ENCODE peak calls at places on chromosomes 16 and 17, in eight cellular contexts. One of them, this sample, is unnamed.

GRCh38 chr16:17316005-17316404 is 154.8 kb downstream of the XYLT1 start:
- DNase-seq in RWPE1: no peak
- DNase-seq in AG09309: no peak
- DNase-seq in neural progenitor cell: no peak
- DNase-seq in AG04449: no peak
- DNase-seq in MM.1S: no peak
- DNase-seq in body of pancreas: no peak
- DNase-seq in SK-N-SH: no peak
- DNase-seq in this sample: no peak

GRCh38 chr16:7744546-7745294 is 412.1 kb downstream of the RBFOX1 start:
- DNase-seq in RWPE1: no peak
- DNase-seq in AG09309: no peak
- DNase-seq in neural progenitor cell: no peak
- DNase-seq in AG04449: no peak
- DNase-seq in MM.1S: no peak
- DNase-seq in body of pancreas: no peak
- DNase-seq in SK-N-SH: no peak
- DNase-seq in this sample: no peak

GRCh38 chr17:41836550-41837196 is 641 bp upstream of the NT5C3B start:
- DNase-seq in RWPE1: no peak
- DNase-seq in AG09309: no peak
- DNase-seq in neural progenitor cell: no peak
- DNase-seq in AG04449: no peak
- DNase-seq in MM.1S: no peak
- DNase-seq in body of pancreas: no peak
- DNase-seq in SK-N-SH: no peak
- DNase-seq in this sample: no peak

GRCh38 chr16:81601008-81601428 is 156.4 kb downstream of the CMIP start:
- DNase-seq in RWPE1: peak
- DNase-seq in AG09309: no peak
- DNase-seq in neural progenitor cell: no peak
- DNase-seq in AG04449: no peak
- DNase-seq in MM.1S: no peak
- DNase-seq in body of pancreas: no peak
- DNase-seq in SK-N-SH: peak
- DNase-seq in this sample: no peak

GRCh38 chr17:42049834-42050359 is 504 bp downstream of the C17orf113 start:
- DNase-seq in RWPE1: no peak
- DNase-seq in AG09309: no peak
- DNase-seq in neural progenitor cell: no peak
- DNase-seq in AG04449: no peak
- DNase-seq in MM.1S: no peak
- DNase-seq in body of pancreas: no peak
- DNase-seq in SK-N-SH: no peak
- DNase-seq in this sample: no peak

GRCh38 chr16:14958323-14958600 is 16.6 kb upstream of the PDXDC1 start:
- DNase-seq in RWPE1: no peak
- DNase-seq in AG09309: no peak
- DNase-seq in neural progenitor cell: no peak
- DNase-seq in AG04449: no peak
- DNase-seq in MM.1S: no peak
- DNase-seq in body of pancreas: no peak
- DNase-seq in SK-N-SH: no peak
- DNase-seq in this sample: no peak

GRCh38 chr16:78984324-78984723 is 616.2 kb downstream of the MAF start:
- DNase-seq in RWPE1: no peak
- DNase-seq in AG09309: no peak
- DNase-seq in neural progenitor cell: no peak
- DNase-seq in AG04449: no peak
- DNase-seq in MM.1S: no peak
- DNase-seq in body of pancreas: no peak
- DNase-seq in SK-N-SH: no peak
- DNase-seq in this sample: no peak

GRCh38 chr17:30124273-30124796 is 7.7 kb downstream of the NSRP1 start:
- DNase-seq in RWPE1: no peak
- DNase-seq in AG09309: no peak
- DNase-seq in neural progenitor cell: no peak
- DNase-seq in AG04449: no peak
- DNase-seq in MM.1S: no peak
- DNase-seq in body of pancreas: no peak
- DNase-seq in SK-N-SH: no peak
- DNase-seq in this sample: no peak

GRCh38 chr17:17269926-17270773 is 10.9 kb downstream of the COPS3 start:
- DNase-seq in RWPE1: no peak
- DNase-seq in AG09309: no peak
- DNase-seq in neural progenitor cell: peak
- DNase-seq in AG04449: no peak
- DNase-seq in MM.1S: peak
- DNase-seq in body of pancreas: peak
- DNase-seq in SK-N-SH: no peak
- DNase-seq in this sample: no peak

GRCh38 chr17:42677012-42677857 is 441 bp upstream of the PLEKHH3 start:
- DNase-seq in RWPE1: peak
- DNase-seq in AG09309: peak
- DNase-seq in neural progenitor cell: peak
- DNase-seq in AG04449: peak
- DNase-seq in MM.1S: peak
- DNase-seq in body of pancreas: peak
- DNase-seq in SK-N-SH: peak
- DNase-seq in this sample: peak

GRCh38 chr17:16516594-16517018 is 24.6 kb upstream of the LRRC75A start:
- DNase-seq in RWPE1: peak
- DNase-seq in AG09309: no peak
- DNase-seq in neural progenitor cell: peak
- DNase-seq in AG04449: no peak
- DNase-seq in MM.1S: no peak
- DNase-seq in body of pancreas: no peak
- DNase-seq in SK-N-SH: peak
- DNase-seq in this sample: peak

GRCh38 chr17:70230883-70231282 is 61.6 kb downstream of the KCNJ2 start:
- DNase-seq in RWPE1: no peak
- DNase-seq in AG09309: no peak
- DNase-seq in neural progenitor cell: no peak
- DNase-seq in AG04449: no peak
- DNase-seq in MM.1S: no peak
- DNase-seq in body of pancreas: no peak
- DNase-seq in SK-N-SH: no peak
- DNase-seq in this sample: no peak

GRCh38 chr17:2435852-2436251 is 35.0 kb upstream of the MNT start:
- DNase-seq in RWPE1: no peak
- DNase-seq in AG09309: no peak
- DNase-seq in neural progenitor cell: no peak
- DNase-seq in AG04449: no peak
- DNase-seq in MM.1S: no peak
- DNase-seq in body of pancreas: peak
- DNase-seq in SK-N-SH: no peak
- DNase-seq in this sample: no peak

GRCh38 chr17:48729335-48730239 is 1.0 kb upstream of the HOXB13 start:
- DNase-seq in RWPE1: no peak
- DNase-seq in AG09309: no peak
- DNase-seq in neural progenitor cell: no peak
- DNase-seq in AG04449: no peak
- DNase-seq in MM.1S: no peak
- DNase-seq in body of pancreas: no peak
- DNase-seq in SK-N-SH: no peak
- DNase-seq in this sample: no peak

GRCh38 chr16:22360963-22361659 is 13.3 kb downstream of the CDR2 start:
- DNase-seq in RWPE1: no peak
- DNase-seq in AG09309: no peak
- DNase-seq in neural progenitor cell: no peak
- DNase-seq in AG04449: no peak
- DNase-seq in MM.1S: peak
- DNase-seq in body of pancreas: no peak
- DNase-seq in SK-N-SH: no peak
- DNase-seq in this sample: no peak

GRCh38 chr17:59812139-59812538 is 80.6 kb downstream of the TUBD1 start:
- DNase-seq in RWPE1: no peak
- DNase-seq in AG09309: no peak
- DNase-seq in neural progenitor cell: no peak
- DNase-seq in AG04449: no peak
- DNase-seq in MM.1S: no peak
- DNase-seq in body of pancreas: no peak
- DNase-seq in SK-N-SH: no peak
- DNase-seq in this sample: no peak

GRCh38 chr17:73605444-73605843 is 38.8 kb downstream of the SDK2 start:
- DNase-seq in RWPE1: no peak
- DNase-seq in AG09309: no peak
- DNase-seq in neural progenitor cell: no peak
- DNase-seq in AG04449: no peak
- DNase-seq in MM.1S: no peak
- DNase-seq in body of pancreas: no peak
- DNase-seq in SK-N-SH: no peak
- DNase-seq in this sample: no peak

GRCh38 chr17:77735341-77736206 is 222.9 kb upstream of the TNRC6C start:
- DNase-seq in RWPE1: peak
- DNase-seq in AG09309: no peak
- DNase-seq in neural progenitor cell: peak
- DNase-seq in AG04449: no peak
- DNase-seq in MM.1S: no peak
- DNase-seq in body of pancreas: no peak
- DNase-seq in SK-N-SH: peak
- DNase-seq in this sample: no peak

GRCh38 chr17:34665150-34665802 is 85.9 kb downstream of the TMEM132E start:
- DNase-seq in RWPE1: no peak
- DNase-seq in AG09309: no peak
- DNase-seq in neural progenitor cell: no peak
- DNase-seq in AG04449: no peak
- DNase-seq in MM.1S: no peak
- DNase-seq in body of pancreas: no peak
- DNase-seq in SK-N-SH: peak
- DNase-seq in this sample: no peak

GRCh38 chr17:39952665-39953470 is 9.9 kb upstream of the GSDMA start:
- DNase-seq in RWPE1: peak
- DNase-seq in AG09309: peak
- DNase-seq in neural progenitor cell: peak
- DNase-seq in AG04449: peak
- DNase-seq in MM.1S: peak
- DNase-seq in body of pancreas: peak
- DNase-seq in SK-N-SH: peak
- DNase-seq in this sample: no peak
- TF ChIP-seq CTCF in RWPE1: no peak
- TF ChIP-seq CTCF in AG09309: no peak
- TF ChIP-seq CTCF in neural progenitor cell: no peak
- TF ChIP-seq CTCF in AG04449: no peak
- TF ChIP-seq CTCF in MM.1S: no peak
- TF ChIP-seq CTCF in body of pancreas: no peak
- TF ChIP-seq CTCF in SK-N-SH: no peak
- TF ChIP-seq CTCF in this sample: no peak

GRCh38 chr17:65917560-65917959 is 274.4 kb downstream of the CEP112 start:
- DNase-seq in RWPE1: no peak
- DNase-seq in AG09309: no peak
- DNase-seq in neural progenitor cell: no peak
- DNase-seq in AG04449: no peak
- DNase-seq in MM.1S: no peak
- DNase-seq in body of pancreas: peak
- DNase-seq in SK-N-SH: no peak
- DNase-seq in this sample: no peak

GRCh38 chr17:65916425-65916824 is 275.5 kb downstream of the CEP112 start:
- DNase-seq in RWPE1: no peak
- DNase-seq in AG09309: no peak
- DNase-seq in neural progenitor cell: no peak
- DNase-seq in AG04449: no peak
- DNase-seq in MM.1S: no peak
- DNase-seq in body of pancreas: no peak
- DNase-seq in SK-N-SH: no peak
- DNase-seq in this sample: no peak

GRCh38 chr17:65918450-65918849 is 273.5 kb downstream of the CEP112 start:
- DNase-seq in RWPE1: no peak
- DNase-seq in AG09309: no peak
- DNase-seq in neural progenitor cell: no peak
- DNase-seq in AG04449: no peak
- DNase-seq in MM.1S: no peak
- DNase-seq in body of pancreas: no peak
- DNase-seq in SK-N-SH: no peak
- DNase-seq in this sample: no peak

GRCh38 chr17:65920996-65921395 is 270.9 kb downstream of the CEP112 start:
- DNase-seq in RWPE1: no peak
- DNase-seq in AG09309: no peak
- DNase-seq in neural progenitor cell: no peak
- DNase-seq in AG04449: no peak
- DNase-seq in MM.1S: no peak
- DNase-seq in body of pancreas: peak
- DNase-seq in SK-N-SH: no peak
- DNase-seq in this sample: no peak

GRCh38 chr17:65918921-65919546 is 272.9 kb downstream of the CEP112 start:
- DNase-seq in RWPE1: no peak
- DNase-seq in AG09309: no peak
- DNase-seq in neural progenitor cell: peak
- DNase-seq in AG04449: no peak
- DNase-seq in MM.1S: no peak
- DNase-seq in body of pancreas: no peak
- DNase-seq in SK-N-SH: no peak
- DNase-seq in this sample: no peak
- TF ChIP-seq CTCF in RWPE1: no peak
- TF ChIP-seq CTCF in AG09309: peak
- TF ChIP-seq CTCF in neural progenitor cell: peak
- TF ChIP-seq CTCF in AG04449: no peak
- TF ChIP-seq CTCF in MM.1S: peak
- TF ChIP-seq CTCF in body of pancreas: no peak
- TF ChIP-seq CTCF in SK-N-SH: peak
- TF ChIP-seq CTCF in this sample: no peak

GRCh38 chr16:11297492-11298142 is 16.5 kb upstream of the PRM1 start:
- DNase-seq in RWPE1: no peak
- DNase-seq in AG09309: peak
- DNase-seq in neural progenitor cell: peak
- DNase-seq in AG04449: no peak
- DNase-seq in MM.1S: peak
- DNase-seq in body of pancreas: peak
- DNase-seq in SK-N-SH: peak
- DNase-seq in this sample: no peak
- TF ChIP-seq CTCF in RWPE1: no peak
- TF ChIP-seq CTCF in AG09309: no peak
- TF ChIP-seq CTCF in neural progenitor cell: no peak
- TF ChIP-seq CTCF in AG04449: no peak
- TF ChIP-seq CTCF in MM.1S: peak
- TF ChIP-seq CTCF in body of pancreas: peak
- TF ChIP-seq CTCF in SK-N-SH: no peak
- TF ChIP-seq CTCF in this sample: peak

DNA sequence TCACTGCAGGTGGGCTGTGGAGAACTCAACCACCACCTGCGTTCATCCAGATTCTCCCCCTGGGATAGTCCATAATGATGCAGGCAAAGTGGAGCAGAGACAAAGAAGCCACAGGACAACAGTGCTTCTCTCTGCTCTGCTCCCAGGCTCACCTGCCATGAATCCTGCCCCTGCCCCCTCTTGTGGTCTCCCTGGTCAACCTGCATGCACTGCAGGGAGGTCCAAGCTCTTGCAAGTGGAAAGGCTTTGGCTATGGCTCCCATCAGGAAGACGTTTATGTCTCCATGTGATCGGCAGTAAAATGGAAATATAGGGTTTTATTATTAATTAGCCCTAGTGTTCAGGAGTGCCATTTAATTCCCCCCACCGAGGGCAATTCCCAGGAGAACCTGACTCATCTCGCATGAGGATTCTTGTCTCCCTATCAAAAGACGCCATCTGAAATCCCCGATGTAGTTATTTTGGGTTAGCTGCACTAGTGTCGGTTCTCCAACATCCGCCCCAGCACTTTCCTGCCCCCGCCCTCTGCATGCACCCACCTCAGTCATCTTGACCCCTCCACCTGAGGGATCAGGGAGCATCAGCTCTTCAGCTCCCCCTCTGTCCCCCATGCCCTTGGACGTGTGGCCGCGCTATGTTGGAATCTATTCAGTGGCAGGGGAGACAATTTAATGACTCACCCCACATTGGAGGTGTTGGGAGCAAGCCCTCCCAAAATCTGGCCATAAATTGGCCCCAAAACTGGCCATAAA is 91.8 kb downstream of the KCNJ12 start:
- DNase-seq in RWPE1: no peak
- DNase-seq in AG09309: no peak
- DNase-seq in neural progenitor cell: no peak
- DNase-seq in AG04449: no peak
- DNase-seq in MM.1S: no peak
- DNase-seq in body of pancreas: no peak
- DNase-seq in SK-N-SH: no peak
- DNase-seq in this sample: no peak
- TF ChIP-seq CTCF in RWPE1: no peak
- TF ChIP-seq CTCF in AG09309: no peak
- TF ChIP-seq CTCF in neural progenitor cell: no peak
- TF ChIP-seq CTCF in AG04449: no peak
- TF ChIP-seq CTCF in MM.1S: no peak
- TF ChIP-seq CTCF in body of pancreas: no peak
- TF ChIP-seq CTCF in SK-N-SH: no peak
- TF ChIP-seq CTCF in this sample: no peak